ENCODE peak calls at places on chromosomes 4 and X, in ten cellular contexts. I is activated CD4-positive, alpha-beta T cell treated with anti-CD3 and anti-CD28 coated beads, Interleukin-2, amount 50 U/mL, for 1 hour; H is PC-3; A is NCI-H2107; S is GM06990; T is activated CD8-positive, alpha-beta T cell treated with anti-CD3 and anti-CD28 coated beads, Interleukin-2, amount 10 ng/mL, durations not matched to agents 7 days and 5 days; V is NCI-H1092 treated with DMSO at 0.1 percent for 48 hours; U is stromal cell of bone marrow; Q is pancreas; F is OCI-LY7. O is an unnamed sample.
A peak's percentile ranks its signal among the peaks of the same experiment; 100 is the strongest.

GRCh38 chrX:40082447-40083119 is 15.2 kb downstream of the BCOR start:
- DNase-seq in S (no peak), I (no peak), A (no peak), Q (peak; percentile 30), V (no peak), H (no peak), U (no peak), T (no peak), F (no peak), O (no peak)

GRCh38 chr4:65918217-65918616 is 247.9 kb upstream of the EPHA5 start:
- DNase-seq in H (peak; percentile 25), S (no peak), Q (no peak), U (no peak), A (no peak), T (no peak), I (no peak), V (peak; percentile 61), F (no peak), O (no peak)

GRCh38 chrX:100643943-100644587 is at the start of gene SRPX2:
- DNase-seq in V (no peak), Q (no peak), U (peak; percentile 73), A (no peak), T (no peak), S (no peak), I (no peak), F (no peak), H (peak; percentile 88), O (no peak)

GRCh38 chr4:14920237-14920636 is 82.0 kb upstream of the CPEB2 start:
- DNase-seq in I (no peak), A (no peak), T (no peak), H (no peak), Q (no peak), F (no peak), V (no peak), S (no peak), U (no peak), O (no peak)

GRCh38 chrX:110204986-110205385 is 112.9 kb downstream of the AMMECR1 start:
- DNase-seq in A (no peak), H (peak; percentile 52), Q (no peak), T (no peak), S (no peak), U (peak; percentile 63), V (no peak), I (no peak), F (no peak), O (no peak)

GRCh38 chr4:161585011-161585410 is 578.8 kb downstream of the FSTL5 start:
- DNase-seq in S (no peak), F (no peak), A (no peak), T (no peak), H (no peak), Q (no peak), I (no peak), V (no peak), U (no peak), O (no peak)

GRCh38 chr4:97645437-97645836 is 497.8 kb downstream of the STPG2 start:
- DNase-seq in V (no peak), S (no peak), I (no peak), F (no peak), H (no peak), Q (no peak), A (no peak), T (no peak), U (no peak), O (no peak)

GRCh38 chrX:155001873-155002272 is 20.6 kb downstream of the F8 start:
- DNase-seq in F (no peak), I (no peak), V (no peak), T (no peak), H (no peak), S (no peak), U (no peak), Q (no peak), A (no peak), O (no peak)

GRCh38 chr4:98659106-98659592 is 738 bp upstream of the TSPAN5 start:
- DNase-seq in T (no peak), U (no peak), S (no peak), A (no peak), I (no peak), H (peak; percentile 30), Q (no peak), F (no peak), V (no peak), O (no peak)

GRCh38 chr4:18570370-18570769 is 548.8 kb upstream of the LCORL start:
- DNase-seq in I (no peak), S (no peak), U (no peak), V (no peak), A (no peak), Q (no peak), F (no peak), T (no peak), H (no peak), O (no peak)

GRCh38 chr4:100034265-100034664 is 84.2 kb upstream of the H2AZ1 start:
- DNase-seq in H (no peak), S (no peak), F (no peak), A (no peak), Q (no peak), U (no peak), V (no peak), I (no peak), T (no peak), O (no peak)

O was measured in GM20000.